ENCODE peak calls at places on chromosomes 12 and 14, in six cellular contexts. L, Z, T, N, P and W are unnamed samples.

GRCh38 chr14:50260511-50260910 is 29.1 kb upstream of the SOS2 start:
- DNase-seq in N (no peak), L (no peak), Z (no peak), P (no peak), T (peak), W (no peak)

GRCh38 chr12:126663304-126664094 is 1598.3 kb downstream of the AACS start:
- DNase-seq in P (peak), L (peak), Z (peak), T (peak), N (no peak), W (no peak)

GRCh38 chr12:130288201-130288600 is 49.5 kb upstream of the PIWIL1 start:
- DNase-seq in N (no peak), L (peak), P (no peak), T (no peak), Z (no peak), W (no peak)

GRCh38 chr12:8665729-8666128 is 3.1 kb upstream of the MFAP5 start:
- DNase-seq in L (no peak), Z (no peak), N (no peak), P (no peak), T (no peak), W (no peak)

GRCh38 chr12:121628536-121628935 is 2.2 kb downstream of the ORAI1 start:
- DNase-seq in P (no peak), Z (no peak), T (no peak), L (no peak), N (no peak), W (no peak)

GRCh38 chr12:6083606-6084005 is 40.9 kb downstream of the VWF start:
- DNase-seq in N (no peak), P (no peak), Z (no peak), L (no peak), T (no peak), W (no peak)

GRCh38 chr12:52380271-52380694 is 5.2 kb downstream of the KRT84 start:
- DNase-seq in L (no peak), P (no peak), T (no peak), Z (no peak), N (no peak), W (no peak)

GRCh38 chr14:69662636-69663321 is 51.4 kb downstream of the SUSD6 start:
- DNase-seq in N (no peak), Z (no peak), L (no peak), P (no peak), T (no peak), W (no peak)

GRCh38 chr12:108679282-108679681 is 45.6 kb upstream of the SELPLG start:
- DNase-seq in L (no peak), N (no peak), P (no peak), T (no peak), Z (no peak), W (no peak)

GRCh38 chr12:110548678-110549077 is 34.4 kb downstream of the PPTC7 start:
- DNase-seq in Z (no peak), L (no peak), N (no peak), T (no peak), P (no peak), W (no peak)

GRCh38 chr14:34482463-34482862 is 20.4 kb upstream of the SPTSSA start:
- DNase-seq in Z (no peak), N (no peak), P (no peak), L (no peak), T (no peak), W (no peak)

GRCh38 chr12:51520576-51521325 is 70.3 kb upstream of the SCN8A start:
- DNase-seq in P (no peak), Z (no peak), L (peak), N (no peak), T (no peak), W (no peak)

GRCh38 chr12:84727964-84728363 is 184.6 kb downstream of the SLC6A15 start:
- DNase-seq in Z (no peak), T (no peak), N (no peak), P (no peak), L (peak), W (no peak)